ENCODE peak calls at places on chromosomes 1 and 21, in eight cellular contexts. R is suprapubic skin, X is fibroblast of lung, K is testis, J is PC-3, L is esophagus muscularis mucosa, V is OCI-LY7, E is brain microvascular endothelial cell. Y is an unnamed sample.

GRCh38 chr1:72366473-72366872 is 84.1 kb upstream of the NEGR1 start:
- DNase-seq in R (no peak), X (peak), K (no peak), J (peak), L (no peak), V (no peak), E (peak), Y (no peak)

GRCh38 chr1:206575165-206575893 is 36.9 kb downstream of the EIF2D start:
- DNase-seq in R (peak), X (peak), K (peak), J (no peak), L (no peak), V (peak), E (peak), Y (no peak)

GRCh38 chr21:15742694-15743093 is 12.9 kb downstream of the USP25 start:
- DNase-seq in R (no peak), X (no peak), K (no peak), J (no peak), L (no peak), V (no peak), E (no peak), Y (no peak)

GRCh38 chr1:93977546-93977945 is 68.3 kb upstream of the GCLM start:
- DNase-seq in R (no peak), X (peak), K (no peak), J (peak), L (no peak), V (no peak), E (peak), Y (no peak)

GRCh38 chr1:209651148-209651547 is 1.1 kb downstream of the LAMB3 start:
- DNase-seq in R (peak), X (peak), K (peak), J (peak), L (peak), V (no peak), E (peak), Y (no peak)

GRCh38 chr1:156517746-156518145 is 17.2 kb upstream of the MEF2D start:
- DNase-seq in R (no peak), X (no peak), K (no peak), J (peak), L (no peak), V (no peak), E (no peak), Y (no peak)

GRCh38 chr1:43821471-43821870 is 112.1 kb upstream of the ARTN start:
- DNase-seq in R (no peak), X (no peak), K (no peak), J (peak), L (no peak), V (no peak), E (no peak), Y (no peak)

GRCh38 chr1:96808186-96808585 is 86.6 kb downstream of the PTBP2 start:
- DNase-seq in R (no peak), X (no peak), K (no peak), J (no peak), L (no peak), V (no peak), E (no peak), Y (no peak)

GRCh38 chr1:116989851-116990250 is 11.7 kb upstream of the CD101 start:
- DNase-seq in R (no peak), X (no peak), K (no peak), J (no peak), L (no peak), V (no peak), E (no peak), Y (no peak)

GRCh38 chr1:151455231-151455630 is 4.1 kb downstream of the POGZ start:
- DNase-seq in R (no peak), X (no peak), K (no peak), J (no peak), L (no peak), V (no peak), E (no peak), Y (no peak)

GRCh38 chr1:230413061-230413460 is 13.1 kb downstream of the PGBD5 start:
- DNase-seq in R (no peak), X (no peak), K (no peak), J (no peak), L (no peak), V (no peak), E (no peak), Y (no peak)

GRCh38 chr1:200207711-200208126 is 180.2 kb downstream of the NR5A2 start:
- DNase-seq in R (no peak), X (peak), K (no peak), J (peak), L (no peak), V (no peak), E (peak), Y (no peak)

GRCh38 chr21:29433366-29434059 is 134.8 kb downstream of the BACH1 start:
- DNase-seq in R (no peak), X (peak), K (no peak), J (no peak), L (no peak), V (no peak), E (no peak), Y (no peak)

GRCh38 chr1:26338670-26339069 is 15.3 kb downstream of the CRYBG2 start:
- DNase-seq in R (no peak), X (no peak), K (no peak), J (no peak), L (no peak), V (no peak), E (no peak), Y (no peak)

GRCh38 chr1:89781494-89782126 is 39.2 kb upstream of the LRRC8D start:
- DNase-seq in R (no peak), X (peak), K (no peak), J (no peak), L (no peak), V (no peak), E (no peak), Y (no peak)

GRCh38 chr1:26597629-26598039 is 68.1 kb downstream of the RPS6KA1 start:
- DNase-seq in R (no peak), X (peak), K (no peak), J (peak), L (no peak), V (peak), E (no peak), Y (no peak)

GRCh38 chr1:205965039-205965630 is 21.9 kb upstream of the SLC26A9 start:
- DNase-seq in R (no peak), X (no peak), K (no peak), J (no peak), L (no peak), V (no peak), E (no peak), Y (no peak)

GRCh38 chr1:193368302-193368701 is 181.9 kb upstream of the B3GALT2 start:
- DNase-seq in R (no peak), X (peak), K (no peak), J (no peak), L (no peak), V (no peak), E (no peak), Y (no peak)

GRCh38 chr1:66266756-66267155 is 267.2 kb upstream of the SGIP1 start:
- DNase-seq in R (no peak), X (peak), K (no peak), J (no peak), L (no peak), V (no peak), E (no peak), Y (no peak)

GRCh38 chr1:174445817-174446216 is 1.9 kb upstream of the GPR52 start:
- DNase-seq in R (no peak), X (peak), K (no peak), J (no peak), L (no peak), V (no peak), E (no peak), Y (no peak)

GRCh38 chr1:147414505-147415163 is 126.7 kb upstream of the BCL9 start:
- DNase-seq in R (no peak), X (no peak), K (no peak), J (no peak), L (no peak), V (no peak), E (no peak), Y (no peak)

GRCh38 chr1:168920456-168921094 is 185.9 kb upstream of the ATP1B1 start:
- DNase-seq in R (no peak), X (no peak), K (peak), J (peak), L (no peak), V (no peak), E (peak), Y (no peak)

GRCh38 chr1:185250063-185250462 is 67.0 kb downstream of the IVNS1ABP start:
- DNase-seq in R (no peak), X (no peak), K (no peak), J (no peak), L (no peak), V (no peak), E (no peak), Y (no peak)

GRCh38 chr1:156860639-156861423 is at the start of gene NTRK1:
- DNase-seq in R (no peak), X (peak), K (peak), J (peak), L (no peak), V (peak), E (no peak), Y (peak)

GRCh38 chr1:12047120-12047876 is 15.8 kb upstream of the TNFRSF8 start:
- DNase-seq in R (no peak), X (peak), K (no peak), J (no peak), L (no peak), V (no peak), E (peak), Y (no peak)

GRCh38 chr1:228347181-228347580 is 59.5 kb downstream of the TRIM11 start:
- DNase-seq in R (no peak), X (no peak), K (no peak), J (no peak), L (no peak), V (no peak), E (no peak), Y (peak)

GRCh38 chr1:73783367-73783766 is 414.6 kb downstream of the LRRIQ3 start:
- DNase-seq in R (no peak), X (no peak), K (no peak), J (peak), L (no peak), V (no peak), E (no peak), Y (no peak)

GRCh38 chr21:33029975-33030461 is 4.3 kb downstream of the OLIG2 start:
- DNase-seq in R (no peak), X (no peak), K (no peak), J (no peak), L (no peak), V (no peak), E (no peak), Y (no peak)

GRCh38 chr1:211551628-211552465 is 27.1 kb downstream of the SLC30A1 start:
- DNase-seq in R (no peak), X (peak), K (no peak), J (peak), L (peak), V (no peak), E (peak), Y (no peak)

GRCh38 chr1:207807395-207808321 is 55.8 kb downstream of the CD46 start:
- DNase-seq in R (peak), X (no peak), K (no peak), J (no peak), L (peak), V (peak), E (no peak), Y (no peak)

GRCh38 chr1:228898582-228898992 is 163.3 kb downstream of the RHOU start:
- DNase-seq in R (no peak), X (no peak), K (no peak), J (no peak), L (peak), V (no peak), E (no peak), Y (no peak)

GRCh38 chr21:36073181-36073580 is 3.4 kb downstream of the CBR1 start:
- DNase-seq in R (no peak), X (no peak), K (no peak), J (no peak), L (no peak), V (no peak), E (no peak), Y (no peak)

GRCh38 chr1:172321429-172321828 is 99.1 kb upstream of the C1orf105 start:
- DNase-seq in R (no peak), X (peak), K (no peak), J (peak), L (no peak), V (no peak), E (peak), Y (no peak)

GRCh38 chr1:200960948-200961340 is 62.6 kb downstream of the KIF21B start:
- DNase-seq in R (peak), X (no peak), K (no peak), J (no peak), L (no peak), V (peak), E (no peak), Y (no peak)

GRCh38 chr21:46368533-46369285 is 44.8 kb downstream of the PCNT start:
- DNase-seq in R (no peak), X (no peak), K (no peak), J (no peak), L (no peak), V (no peak), E (no peak), Y (no peak)

GRCh38 chr1:226649780-226650179 is 89.3 kb downstream of the ITPKB start:
- DNase-seq in R (no peak), X (peak), K (no peak), J (peak), L (no peak), V (peak), E (no peak), Y (no peak)
- TF ChIP-seq CTCF in R (no peak), X (peak), K (no peak), J (peak), L (peak), V (peak), E (peak), Y (no peak)

DNA sequence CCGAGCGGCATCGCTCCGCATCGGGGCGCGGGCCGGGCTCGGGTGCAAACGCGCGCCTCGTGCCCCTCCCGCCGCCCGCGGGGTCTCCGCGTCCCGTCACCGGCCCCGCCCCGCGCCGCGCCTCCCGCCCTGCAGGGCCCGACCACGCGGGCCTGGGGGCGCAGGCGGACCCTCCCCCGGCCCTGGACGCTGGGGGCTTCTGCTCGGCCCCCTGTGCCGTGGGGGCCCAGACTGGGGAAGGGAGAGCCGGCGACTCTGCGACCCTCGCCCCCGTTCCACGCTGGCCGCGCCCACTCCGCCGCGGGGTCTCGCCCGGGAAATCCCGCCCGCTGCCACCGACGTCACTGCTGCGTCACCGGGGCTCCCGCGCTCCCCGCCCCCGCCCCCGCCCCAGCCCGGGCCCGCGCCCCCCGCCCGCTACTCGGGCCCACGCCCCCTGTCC is at the start of gene GNG4:
- DNase-seq in R (no peak), X (no peak), K (no peak), J (no peak), L (peak), V (no peak), E (no peak), Y (peak)
- H3K4me3 ChIP-seq in R (peak), X (peak), K (peak), J (peak), L (peak), V (no peak), E (peak), Y (peak)

DNA sequence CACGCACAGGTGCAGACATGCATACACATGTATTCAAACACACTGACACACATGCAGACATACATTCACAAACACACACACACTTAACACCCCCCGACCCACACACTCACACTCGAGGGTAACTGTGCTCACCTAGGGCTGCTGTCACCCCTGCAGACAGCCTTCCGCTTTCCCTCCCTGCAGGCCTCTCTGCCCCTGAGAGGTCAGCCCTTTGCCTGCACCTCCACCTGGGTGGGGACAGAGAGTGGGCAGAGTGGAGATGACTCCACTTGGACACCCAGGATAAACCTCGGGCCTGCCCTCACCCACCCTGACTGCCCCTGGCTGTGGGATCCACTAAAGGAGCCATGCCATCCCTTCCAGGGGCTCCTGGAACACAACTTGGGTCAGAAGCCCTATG is 264.3 kb downstream of the PTPRU start:
- DNase-seq in R (no peak), X (no peak), K (no peak), J (no peak), L (no peak), V (no peak), E (no peak), Y (no peak)
- H3K27ac ChIP-seq in R (no peak), X (no peak), K (no peak), J (no peak), L (no peak), V (no peak), E (no peak), Y (no peak)

GRCh38 chr1:243481101-243481500 is 225.3 kb downstream of the SDCCAG8 start:
- DNase-seq in R (no peak), X (no peak), K (no peak), J (no peak), L (no peak), V (no peak), E (no peak), Y (no peak)

GRCh38 chr1:243487036-243487648 is 231.3 kb downstream of the SDCCAG8 start:
- DNase-seq in R (no peak), X (no peak), K (no peak), J (no peak), L (no peak), V (no peak), E (no peak), Y (no peak)

GRCh38 chr1:243483952-243484351 is 228.1 kb downstream of the SDCCAG8 start:
- DNase-seq in R (no peak), X (no peak), K (no peak), J (no peak), L (no peak), V (no peak), E (no peak), Y (no peak)

GRCh38 chr1:243482237-243483022 is 226.6 kb downstream of the SDCCAG8 start:
- DNase-seq in R (peak), X (peak), K (no peak), J (peak), L (no peak), V (no peak), E (peak), Y (no peak)

GRCh38 chr1:243483084-243483845 is 227.4 kb downstream of the SDCCAG8 start:
- DNase-seq in R (no peak), X (no peak), K (no peak), J (no peak), L (no peak), V (no peak), E (no peak), Y (no peak)
- TF ChIP-seq CTCF in R (no peak), X (no peak), K (no peak), J (peak), L (peak), V (no peak), E (peak), Y (no peak)

GRCh38 chr1:214425723-214426419 is 125.5 kb downstream of the PTPN14 start:
- DNase-seq in R (no peak), X (peak), K (no peak), J (no peak), L (no peak), V (no peak), E (no peak), Y (no peak)
- H3K4me3 ChIP-seq in R (no peak), X (no peak), K (no peak), J (no peak), L (no peak), V (no peak), E (no peak), Y (no peak)

DNA sequence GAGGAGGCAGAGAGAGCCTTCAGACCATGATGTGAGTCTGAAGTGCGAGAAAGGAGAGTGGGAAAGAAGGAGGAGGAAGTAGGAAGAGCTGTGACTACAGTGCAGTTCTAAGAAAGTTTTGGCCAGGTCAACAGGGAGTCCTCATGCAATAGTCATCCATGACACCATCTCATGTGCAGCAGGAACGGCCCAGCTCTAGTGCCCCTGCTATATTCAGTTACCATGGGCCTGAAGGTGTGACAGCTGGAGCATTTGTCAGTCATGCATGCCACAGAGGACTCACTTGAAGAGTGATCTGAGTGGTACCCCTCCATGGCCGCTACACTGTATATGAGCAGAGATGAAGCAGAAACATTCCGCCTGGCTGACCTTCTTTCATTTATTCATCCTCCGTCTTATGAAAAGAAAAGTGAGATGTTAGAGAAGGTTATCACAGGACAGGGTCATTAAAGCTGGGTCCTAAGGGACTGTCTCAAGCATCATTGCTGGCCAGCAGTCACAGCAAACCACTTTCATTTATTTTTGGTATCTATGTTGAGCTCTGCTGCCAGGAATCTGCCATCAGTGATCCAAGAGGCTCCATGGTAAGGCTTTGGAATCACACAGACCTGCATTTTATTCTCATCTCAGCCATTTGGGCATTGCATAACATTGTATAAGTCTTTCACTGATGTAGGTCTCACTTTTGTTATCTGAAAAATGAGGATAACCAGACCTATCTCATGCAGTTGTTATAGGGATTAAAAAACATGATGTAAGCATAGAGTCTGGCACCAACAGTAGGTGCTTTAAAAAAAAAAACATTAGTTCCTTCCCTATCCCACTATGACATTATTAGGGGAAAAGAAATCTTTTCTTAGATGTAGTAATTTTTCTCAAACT is 77.7 kb downstream of the OMA1 start:
- DNase-seq in R (no peak), X (peak), K (no peak), J (no peak), L (peak), V (no peak), E (no peak), Y (no peak)
- H3K27ac ChIP-seq in R (no peak), X (no peak), K (no peak), J (no peak), L (no peak), V (no peak), E (no peak), Y (no peak)

GRCh38 chr1:10519016-10519417 is 44.3 kb downstream of the PEX14 start:
- DNase-seq in R (no peak), X (no peak), K (no peak), J (no peak), L (no peak), V (no peak), E (no peak), Y (no peak)
- TF ChIP-seq CTCF in R (no peak), X (no peak), K (no peak), J (no peak), L (no peak), V (no peak), E (no peak), Y (no peak)

GRCh38 chr1:21936366-21937031 is 611 bp downstream of the HSPG2 start:
- DNase-seq in R (no peak), X (no peak), K (no peak), J (peak), L (no peak), V (no peak), E (no peak), Y (peak)
- H3K4me3 ChIP-seq in R (peak), X (peak), K (peak), J (peak), L (peak), V (peak), E (peak), Y (peak)

GRCh38 chr1:199079994-199080393 is 441.2 kb downstream of the PTPRC start:
- DNase-seq in R (no peak), X (no peak), K (no peak), J (no peak), L (no peak), V (no peak), E (no peak), Y (no peak)
- H3K27ac ChIP-seq in R (no peak), X (no peak), K (no peak), J (no peak), L (no peak), V (no peak), E (no peak), Y (no peak)

Y was measured in ovary.